ENCODE peak calls at places on chromosomes 16 and 17, in six cellular contexts. H is T-cell; N is CD8-positive, alpha-beta memory T cell; I is HFFc6; A is cardiac muscle cell; M is transverse colon. Q is an unnamed sample.

GRCh38 chr16:75580-76501 is 2.2 kb upstream of the MPG start:
- DNase-seq in I (peak), N (no peak), H (no peak), A (peak), M (peak), Q (no peak)

GRCh38 chr16:856811-857210 is 56.3 kb upstream of the GNG13 start:
- DNase-seq in H (no peak), I (no peak), M (no peak), A (no peak), N (no peak), Q (no peak)

GRCh38 chr16:50323335-50324011 is 45.3 kb downstream of the BRD7 start:
- DNase-seq in I (peak), N (no peak), H (no peak), A (peak), M (no peak), Q (no peak)

GRCh38 chr17:28471531-28472342 is 1.7 kb upstream of the SLC13A2 start:
- DNase-seq in M (no peak), H (no peak), N (no peak), I (no peak), A (no peak), Q (no peak)

GRCh38 chr17:1010586-1010985 is 13.7 kb downstream of the TIMM22 start:
- DNase-seq in I (no peak), M (no peak), H (no peak), A (no peak), N (no peak), Q (no peak)

GRCh38 chr16:66958857-66959644 is 2.0 kb upstream of the CES3 start:
- DNase-seq in I (no peak), A (no peak), M (no peak), H (no peak), N (no peak), Q (no peak)

GRCh38 chr16:2520784-2521577 is 810 bp downstream of the AMDHD2 start:
- DNase-seq in M (peak), N (peak), I (no peak), H (peak), A (no peak), Q (peak)

GRCh38 chr17:7629939-7630571 is at the start of gene SHBG:
- DNase-seq in H (no peak), A (no peak), M (no peak), I (no peak), N (no peak), Q (no peak)

GRCh38 chr16:50252874-50253510 is 13.4 kb upstream of the ADCY7 start:
- DNase-seq in N (no peak), A (no peak), M (no peak), I (no peak), H (no peak), Q (no peak)

Q was measured in effector memory CD4-positive, alpha-beta T cell.